ENCODE peak calls at places on chromosomes 2 and 18, in seven cellular contexts. G, X, R, Y, E, V and S are unnamed samples.

GRCh38 chr2:46144133-46144800 is 152.9 kb upstream of the EPAS1 start:
- DNase-seq in G (no peak), X (no peak), R (no peak), Y (no peak), E (peak), V (no peak), S (no peak)

GRCh38 chr2:229586746-229587705 is 127.3 kb downstream of the DNER start:
- DNase-seq in G (peak), X (peak), R (no peak), Y (peak), E (no peak), V (peak), S (peak)

GRCh38 chr2:61135510-61135909 is 26.5 kb upstream of the C2orf74 start:
- DNase-seq in G (no peak), X (no peak), R (no peak), Y (peak), E (no peak), V (no peak), S (peak)

GRCh38 chr2:241813806-241814570 is 5.0 kb downstream of the NEU4 start:
- DNase-seq in G (peak), X (no peak), R (peak), Y (no peak), E (peak), V (no peak), S (peak)

GRCh38 chr2:122519806-122520205 is 764.4 kb downstream of the TSN start:
- DNase-seq in G (no peak), X (no peak), R (no peak), Y (peak), E (no peak), V (no peak), S (no peak)

GRCh38 chr18:74459877-74460276 is 2.8 kb upstream of the DIPK1C start:
- DNase-seq in G (no peak), X (no peak), R (no peak), Y (no peak), E (no peak), V (no peak), S (no peak)

GRCh38 chr2:173589604-173590277 is 235.1 kb downstream of the CDCA7 start:
- DNase-seq in G (no peak), X (no peak), R (no peak), Y (no peak), E (no peak), V (no peak), S (peak)

GRCh38 chr2:160224060-160224459 is 24.0 kb upstream of the ITGB6 start:
- DNase-seq in G (no peak), X (no peak), R (no peak), Y (peak), E (no peak), V (peak), S (peak)

GRCh38 chr18:61608306-61608705 is 275.1 kb downstream of the CDH20 start:
- DNase-seq in G (no peak), X (no peak), R (no peak), Y (no peak), E (no peak), V (no peak), S (peak)

GRCh38 chr2:105090091-105090490 is 52.2 kb downstream of the MRPS9 start:
- DNase-seq in G (no peak), X (no peak), R (no peak), Y (no peak), E (no peak), V (no peak), S (no peak)

GRCh38 chr2:12514168-12514567 is 202.6 kb upstream of the TRIB2 start:
- DNase-seq in G (no peak), X (no peak), R (no peak), Y (no peak), E (no peak), V (no peak), S (no peak)

GRCh38 chr2:149994057-149994728 is 406.6 kb upstream of the MMADHC start:
- DNase-seq in G (no peak), X (peak), R (no peak), Y (peak), E (no peak), V (peak), S (peak)

GRCh38 chr18:29969876-29970275 is 1072.7 kb downstream of the DSC3 start:
- DNase-seq in G (no peak), X (no peak), R (no peak), Y (no peak), E (no peak), V (no peak), S (no peak)